ENCODE peak calls at places on chromosome 13, in eight cellular contexts. N is psoas muscle; Z is colonic mucosa; E is CD8-positive, alpha-beta T cell; W is adrenal gland; M is OCI-LY7; C is left ventricle myocardium inferior; Q is astrocyte. T is an unnamed sample.

GRCh38 chr13:108618233-108618632 is 11.2 kb upstream of the MYO16 start:
- DNase-seq in N (no peak), Z (no peak), E (no peak), W (no peak), M (no peak), C (no peak), Q (no peak), T (no peak)

GRCh38 chr13:109782066-109782822 is 4.1 kb downstream of the IRS2 start:
- DNase-seq in N (peak; percentile 47), Z (no peak), E (no peak), W (no peak), M (no peak), C (no peak), Q (no peak), T (no peak)

GRCh38 chr13:93344048-93344447 is 117.4 kb downstream of the GPC6 start:
- DNase-seq in N (no peak), Z (no peak), E (no peak), W (no peak), M (no peak), C (no peak), Q (no peak), T (no peak)

GRCh38 chr13:110265682-110266430 is 41.1 kb downstream of the COL4A1 start:
- DNase-seq in N (peak; percentile 84), Z (no peak), E (no peak), W (no peak), M (no peak), C (peak; percentile 62), Q (no peak), T (no peak)

GRCh38 chr13:48475230-48475629 is 57.6 kb downstream of the RCBTB2 start:
- DNase-seq in N (no peak), Z (no peak), E (no peak), W (no peak), M (no peak), C (no peak), Q (no peak), T (no peak)

GRCh38 chr13:90867336-90867683 is 480.2 kb upstream of the MIR17HG start:
- DNase-seq in N (peak; percentile 46), Z (peak; percentile 63), E (no peak), W (peak; percentile 69), M (peak; percentile 82), C (peak; percentile 50), Q (peak; percentile 45), T (peak; percentile 70)

GRCh38 chr13:101523732-101524131 is 71.3 kb downstream of the ITGBL1 start:
- DNase-seq in N (no peak), Z (no peak), E (no peak), W (no peak), M (no peak), C (no peak), Q (peak; percentile 78), T (no peak)

GRCh38 chr13:72109863-72110262 is 242.9 kb upstream of the DACH1 start:
- DNase-seq in N (no peak), Z (no peak), E (no peak), W (no peak), M (no peak), C (no peak), Q (peak; percentile 57), T (no peak)

GRCh38 chr13:40539954-40540706 is 126.3 kb downstream of the FOXO1 start:
- DNase-seq in N (no peak), Z (no peak), E (no peak), W (peak; percentile 49), M (no peak), C (no peak), Q (peak; percentile 88), T (no peak)

GRCh38 chr13:111384441-111385181 is 64.2 kb downstream of the TEX29 start:
- DNase-seq in N (no peak), Z (no peak), E (peak; percentile 58), W (no peak), M (no peak), C (no peak), Q (no peak), T (no peak)

GRCh38 chr13:28497143-28497876 is 2.4 kb upstream of the FLT1 start:
- DNase-seq in N (no peak), Z (no peak), E (no peak), W (no peak), M (no peak), C (no peak), Q (no peak), T (no peak)

GRCh38 chr13:110177790-110178189 is 129.2 kb downstream of the COL4A1 start:
- DNase-seq in N (no peak), Z (no peak), E (no peak), W (no peak), M (no peak), C (no peak), Q (no peak), T (no peak)

GRCh38 chr13:24215732-24216131 is 55.2 kb downstream of the SPATA13 start:
- DNase-seq in N (no peak), Z (no peak), E (no peak), W (peak; percentile 67), M (no peak), C (peak; percentile 31), Q (peak; percentile 75), T (no peak)

GRCh38 chr13:74221752-74222151 is 87.5 kb upstream of the KLF12 start:
- DNase-seq in N (no peak), Z (no peak), E (no peak), W (no peak), M (no peak), C (no peak), Q (no peak), T (no peak)

GRCh38 chr13:94157705-94158218 is 321.7 kb downstream of the DCT start:
- DNase-seq in N (no peak), Z (no peak), E (no peak), W (peak; percentile 16), M (no peak), C (no peak), Q (no peak), T (no peak)

GRCh38 chr13:106986033-106986484 is 418.1 kb upstream of the ARGLU1 start:
- DNase-seq in N (no peak), Z (no peak), E (no peak), W (no peak), M (no peak), C (peak; percentile 18), Q (peak; percentile 20), T (no peak)

GRCh38 chr13:73598021-73598712 is 536.0 kb downstream of the KLF12 start:
- DNase-seq in N (no peak), Z (no peak), E (no peak), W (no peak), M (no peak), C (no peak), Q (peak; percentile 66), T (no peak)

GRCh38 chr13:50129065-50129922 is 114.0 kb downstream of the KCNRG start:
- DNase-seq in N (peak; percentile 75), Z (no peak), E (no peak), W (no peak), M (peak; percentile 72), C (peak; percentile 25), Q (no peak), T (no peak)
- H3K27ac ChIP-seq in N (peak overlapping the region; percentile 71), Z (no peak overlapping the region), E (no peak overlapping the region), W (peak overlapping the region; percentile 65), M (peak overlapping the region; percentile 71), C (peak overlapping the region; percentile 76), Q (no peak overlapping the region), T (peak overlapping the region; percentile 74)

DNA sequence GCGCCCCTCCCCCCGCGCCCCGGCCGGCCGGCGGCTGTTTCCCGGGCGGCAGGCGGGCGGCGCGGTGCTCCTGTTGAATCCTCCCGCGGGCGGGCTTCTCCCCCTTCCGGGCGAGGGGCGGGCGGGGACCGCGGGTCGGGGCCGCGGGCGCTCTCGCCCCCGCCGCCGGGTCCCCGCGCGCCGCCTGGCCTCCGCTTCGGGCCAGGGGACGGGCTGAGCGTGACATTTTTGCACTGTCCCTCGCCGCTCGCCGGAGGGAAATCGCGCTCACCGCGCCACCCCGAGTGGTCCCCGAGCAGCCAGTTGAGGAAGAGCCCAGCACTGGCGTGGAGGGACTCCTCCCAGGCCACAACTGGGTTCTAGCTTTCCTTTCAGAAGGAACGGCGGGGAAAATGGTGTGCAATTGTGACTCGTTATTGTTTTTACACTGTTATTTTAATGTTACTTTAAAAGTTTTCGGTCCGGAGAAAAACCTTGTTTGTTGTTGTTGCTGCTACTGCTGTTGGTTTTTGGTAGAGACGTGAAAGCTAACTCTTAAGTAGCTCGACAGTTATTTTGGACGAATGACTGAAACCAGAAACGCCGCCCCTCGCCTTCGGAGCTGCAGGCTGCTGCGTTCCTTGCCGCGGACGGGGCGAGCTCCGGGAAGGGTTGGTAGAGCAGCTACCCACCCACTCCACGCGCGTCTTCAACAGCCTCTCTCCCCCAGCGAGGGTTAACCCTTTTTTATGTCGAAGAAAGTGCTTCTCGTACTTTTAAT is 942 bp downstream of the PDS5B start:
- DNase-seq in N (peak; percentile 87), Z (peak; percentile 75), E (peak; percentile 68), W (peak; percentile 64), M (peak; percentile 81), C (peak; percentile 75), Q (peak; percentile 59), T (peak; percentile 79)
- TF ChIP-seq CTCF in N (peak; percentile 10), Z (no peak), E (no peak), W (peak; percentile 22), M (no peak), C (no peak), Q (no peak), T (no peak)

DNA sequence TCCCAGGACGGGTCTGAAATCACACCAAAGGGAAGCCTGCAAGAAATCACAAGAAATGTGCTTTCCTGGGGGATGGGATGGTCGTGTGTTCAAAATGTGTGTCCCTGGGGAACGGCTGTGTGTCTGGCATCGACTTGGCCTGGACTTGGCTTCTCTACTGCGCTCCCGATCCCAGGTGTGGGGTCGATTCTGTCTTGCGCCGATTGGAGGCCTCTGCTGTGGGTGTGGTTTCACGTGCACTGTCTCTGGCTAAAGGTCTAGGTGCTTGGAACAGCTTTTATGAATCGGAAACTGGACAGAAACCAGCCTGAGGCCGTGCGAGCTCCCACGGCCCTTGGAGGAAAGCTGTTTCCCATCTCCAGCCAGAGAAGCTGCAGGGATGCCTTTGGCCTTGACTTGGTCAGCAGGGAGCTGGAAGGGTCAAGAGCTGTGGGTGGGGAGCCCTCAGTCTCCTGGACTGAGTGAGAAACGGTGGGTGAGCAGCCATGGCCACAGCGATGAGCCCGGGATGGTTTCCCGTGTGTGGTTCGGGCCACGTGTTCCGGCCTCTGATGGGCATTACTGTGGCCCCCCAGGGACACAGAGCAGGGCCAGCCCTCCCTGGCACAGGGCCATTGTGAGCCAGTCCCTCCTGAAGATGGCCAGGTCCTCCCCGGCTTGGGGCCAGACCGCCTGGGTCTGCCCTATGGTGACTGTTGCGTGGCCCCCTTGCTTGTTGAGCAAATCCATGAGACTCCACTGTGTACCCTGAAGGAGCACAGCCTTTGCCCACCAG is 29.7 kb downstream of the MCF2L start:
- DNase-seq in N (no peak), Z (peak; percentile 77), E (no peak), W (no peak), M (no peak), C (no peak), Q (no peak), T (no peak)
- H3K4me1 ChIP-seq in N (peaks cover 6% of the 10 kb centered on the region), Z (peaks cover 33% of the 10 kb centered on the region), E (no peaks in the 10 kb centered on the region), W (no peaks in the 10 kb centered on the region), M (no peaks in the 10 kb centered on the region), C (peaks cover 97% of the 10 kb centered on the region), Q (no peaks in the 10 kb centered on the region), T (peaks cover 23% of the 10 kb centered on the region)

DNA sequence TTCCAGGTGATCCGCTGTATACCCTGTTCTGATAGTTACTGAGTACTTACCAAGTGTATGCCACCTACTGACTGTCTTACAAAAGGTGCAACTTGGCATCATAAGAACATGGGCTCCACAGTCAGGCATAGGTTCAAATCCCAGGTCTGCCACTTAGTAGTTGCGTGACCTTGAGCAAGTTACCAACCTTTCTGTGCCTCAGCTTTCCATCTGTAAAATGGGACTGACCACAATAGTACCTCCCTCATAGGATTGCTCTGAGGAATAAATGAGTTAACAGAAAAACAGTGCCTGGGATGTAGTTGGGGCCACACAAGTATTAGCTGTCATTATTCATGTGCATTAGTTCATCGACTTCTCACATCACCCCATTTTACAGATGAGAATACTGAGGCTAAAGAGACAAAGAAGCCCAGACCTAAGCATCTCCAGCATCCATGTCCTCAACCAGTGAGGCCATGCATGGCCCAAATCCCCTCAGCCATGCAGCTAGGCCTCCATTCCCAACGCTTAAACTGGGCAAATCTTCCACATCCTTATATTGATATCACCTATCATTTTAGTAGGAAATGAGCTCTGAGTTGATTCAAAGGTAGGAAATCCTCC is 51.3 kb upstream of the UBE2L5 start:
- DNase-seq in N (no peak), Z (no peak), E (no peak), W (no peak), M (no peak), C (no peak), Q (no peak), T (no peak)
- H3K27ac ChIP-seq in N (no peak overlapping the region), Z (peak overlapping the region; percentile 89), E (peak overlapping the region; percentile 53), W (no peak overlapping the region), M (peak overlapping the region; percentile 97), C (no peak overlapping the region), Q (no peak overlapping the region), T (no peak overlapping the region)

T was measured in lower lobe of right lung.